ENCODE peak calls at places on chromosomes 6 and 20, in five cellular contexts. O is GM23338, A is spleen, G is fibroblast of the aortic adventitia, H is A673. X is an unnamed sample.
A peak's percentile ranks its signal among the peaks of the same experiment; 100 is the strongest.

GRCh38 chr20:34904202-34904621 is 27.8 kb downstream of the ACSS2 start:
- DNase-seq in A (no peak), G (no peak), O (no peak), H (no peak), X (no peak)

GRCh38 chr6:73774311-73774766 is 78.3 kb downstream of the CD109 start:
- DNase-seq in O (no peak), G (peak; percentile 87), H (peak; percentile 49), A (no peak), X (peak; percentile 31)

GRCh38 chr20:33554914-33555420 is 65.1 kb downstream of the CBFA2T2 start:
- DNase-seq in H (peak; percentile 86), G (peak; percentile 93), A (no peak), O (peak; percentile 84), X (no peak)

GRCh38 chr6:89563866-89564265 is 74.7 kb downstream of the LYRM2 start:
- DNase-seq in A (no peak), H (no peak), O (no peak), G (no peak), X (no peak)

GRCh38 chr6:170172406-170172805 is 118.5 kb downstream of the DLL1 start:
- DNase-seq in O (no peak), G (no peak), A (peak; percentile 12), H (no peak), X (no peak)

GRCh38 chr6:20402181-20403079 is 751 bp downstream of the E2F3 start:
- DNase-seq in H (peak; percentile 68), O (peak; percentile 72), G (no peak), A (peak; percentile 93), X (peak; percentile 67)

GRCh38 chr6:168819546-168819945 is 378.6 kb downstream of the SMOC2 start:
- DNase-seq in O (no peak), A (no peak), G (no peak), H (no peak), X (no peak)

GRCh38 chr6:137799950-137800568 is 67.0 kb upstream of the TNFAIP3 start:
- DNase-seq in O (peak; percentile 78), G (peak; percentile 56), A (no peak), H (peak; percentile 65), X (peak; percentile 80)

GRCh38 chr6:127119361-127120108 is 1.1 kb downstream of the RSPO3 start:
- DNase-seq in G (peak; percentile 22), H (peak; percentile 20), A (peak; percentile 74), O (peak; percentile 77), X (peak; percentile 18)

GRCh38 chr20:4726710-4727391 is 5.1 kb downstream of the PRND start:
- DNase-seq in H (peak; percentile 49), A (peak; percentile 80), O (no peak), G (peak; percentile 42), X (peak; percentile 76)
- H3K4me3 ChIP-seq in H (peak overlapping the region; percentile 11), A (peak overlapping the region; percentile 35), O (no peak overlapping the region), G (no peak overlapping the region), X (no peak overlapping the region)

GRCh38 chr6:142884214-142885035 is 60.6 kb downstream of the HIVEP2 start:
- DNase-seq in G (no peak), H (no peak), O (peak; percentile 24), A (no peak), X (no peak)
- H3K4me3 ChIP-seq in G (peak overlapping the region; percentile 59), H (peak overlapping the region; percentile 40), O (peak overlapping the region; percentile 17), A (peak overlapping the region; percentile 27), X (no peak overlapping the region)

DNA sequence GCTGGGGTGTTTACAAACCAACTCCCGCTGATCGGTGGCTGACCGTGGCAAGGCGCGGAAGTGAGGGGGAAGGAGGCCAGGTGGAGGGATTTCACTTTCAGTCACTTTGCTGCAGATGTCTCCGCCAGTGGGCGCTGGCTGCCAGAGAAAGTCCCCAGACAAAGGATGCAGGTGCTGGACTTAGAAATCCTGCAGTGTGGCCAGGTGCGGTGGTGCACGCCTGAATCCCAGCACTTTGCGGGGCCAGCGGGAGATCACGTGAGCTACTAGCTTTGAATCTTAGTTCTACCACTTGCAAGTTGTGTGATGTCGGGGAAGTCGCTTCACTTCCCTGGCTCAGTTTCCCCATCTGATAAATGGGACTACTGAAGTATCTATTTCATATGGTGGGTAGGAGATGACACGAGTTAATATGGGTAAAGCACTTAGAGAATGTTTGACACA is 180.4 kb downstream of the ZNF217 start:
- DNase-seq in G (no peak), O (peak; percentile 94), A (peak; percentile 87), H (no peak), X (peak; percentile 38)
- H3K4me3 ChIP-seq in G (no peak overlapping the region), O (peak overlapping the region; percentile 41), A (no peak overlapping the region), H (no peak overlapping the region), X (peak overlapping the region; percentile 3)

DNA sequence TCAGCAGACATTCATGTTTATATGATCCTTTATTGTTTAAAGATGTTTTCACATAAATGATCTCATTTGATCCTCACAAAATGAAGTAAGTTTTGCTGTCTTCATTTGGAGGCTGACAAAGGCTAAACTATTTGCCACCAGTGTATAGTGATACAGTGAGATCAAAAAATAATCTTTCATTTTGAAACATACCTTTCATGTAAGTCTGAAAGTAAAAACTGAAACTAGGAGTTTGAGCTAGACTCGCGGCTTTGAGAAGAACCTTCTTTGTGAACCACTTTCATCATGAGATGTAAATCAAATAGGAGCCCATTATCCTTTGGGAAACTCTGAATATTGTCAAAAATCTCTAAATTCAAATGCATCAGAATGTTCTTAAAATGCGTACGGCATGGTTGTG is 40.3 kb upstream of the SPTLC3 start:
- DNase-seq in O (no peak), H (no peak), G (no peak), A (no peak), X (no peak)
- H3K4me3 ChIP-seq in O (no peak overlapping the region), H (no peak overlapping the region), G (no peak overlapping the region), A (no peak overlapping the region), X (no peak overlapping the region)

GRCh38 chr6:129749749-129750120 is 39.8 kb upstream of the ARHGAP18 start:
- DNase-seq in G (peak; percentile 90), H (peak; percentile 77), A (no peak), O (no peak), X (no peak)
- H3K4me3 ChIP-seq in G (no peak overlapping the region), H (peak overlapping the region; percentile 1), A (no peak overlapping the region), O (no peak overlapping the region), X (no peak overlapping the region)

GRCh38 chr20:63015147-63015664 is 8.4 kb upstream of the BHLHE23 start:
- DNase-seq in H (no peak), G (no peak), O (no peak), A (no peak), X (no peak)

GRCh38 chr20:63014287-63014686 is 7.5 kb upstream of the BHLHE23 start:
- DNase-seq in H (no peak), A (no peak), G (no peak), O (no peak), X (no peak)

GRCh38 chr20:63014710-63015109 is 7.9 kb upstream of the BHLHE23 start:
- DNase-seq in A (no peak), H (no peak), G (no peak), O (peak; percentile 95), X (no peak)

GRCh38 chr20:63011798-63012197 is 5.0 kb upstream of the BHLHE23 start:
- DNase-seq in H (peak; percentile 26), O (no peak), A (no peak), G (no peak), X (no peak)

GRCh38 chr20:63013207-63013606 is 6.4 kb upstream of the BHLHE23 start:
- DNase-seq in O (no peak), G (no peak), A (no peak), H (no peak), X (no peak)
- H3K4me3 ChIP-seq in O (no peak overlapping the region), G (no peak overlapping the region), A (no peak overlapping the region), H (no peak overlapping the region), X (no peak overlapping the region)

GRCh38 chr20:36856691-36857635 is 19.0 kb upstream of the TLDC2 start:
- DNase-seq in H (peak; percentile 32), O (no peak), G (peak; percentile 63), A (peak; percentile 78), X (no peak)
- H3K4me3 ChIP-seq in H (no peak overlapping the region), O (no peak overlapping the region), G (no peak overlapping the region), A (no peak overlapping the region), X (no peak overlapping the region)

DNA sequence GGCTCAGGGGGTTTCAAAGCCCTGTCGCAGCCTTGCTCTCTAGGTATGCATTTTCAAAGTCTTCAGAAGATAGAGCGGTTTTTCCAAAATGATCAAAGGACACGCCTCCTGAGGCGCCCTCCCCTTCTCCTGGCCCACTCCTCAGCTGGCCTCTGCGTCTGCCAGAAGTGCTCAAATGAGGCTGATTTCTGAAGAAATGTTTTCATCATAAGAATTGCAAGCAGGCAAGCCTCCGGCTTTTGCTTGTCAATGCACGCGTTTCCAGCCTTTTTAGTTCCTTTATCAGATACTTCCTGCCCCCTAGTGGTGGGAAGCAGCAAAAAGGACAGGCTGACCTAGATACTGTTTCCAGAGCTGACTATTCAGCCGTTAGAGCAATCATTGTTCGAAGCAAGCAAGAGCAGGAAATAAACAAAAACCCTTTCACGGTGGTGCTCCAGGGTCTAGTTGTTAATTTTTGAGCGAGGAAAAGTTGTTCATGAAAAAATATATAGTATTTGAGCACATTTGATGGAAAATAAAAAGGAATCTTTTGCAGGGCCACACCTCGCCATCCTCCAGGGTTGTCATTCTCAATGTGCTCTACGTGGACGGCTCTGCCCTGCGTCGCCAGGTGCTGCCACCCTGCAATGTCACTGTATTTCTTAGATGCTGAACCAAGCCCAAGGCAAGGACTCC is 93.4 kb upstream of the ASF1A start:
- DNase-seq in A (peak; percentile 80), G (peak; percentile 90), H (peak; percentile 90), O (peak; percentile 97), X (peak; percentile 96)
- H3K4me3 ChIP-seq in A (no peak overlapping the region), G (peak overlapping the region; percentile 28), H (peak overlapping the region; percentile 13), O (peak overlapping the region; percentile 14), X (no peak overlapping the region)

X was measured in testis.